ENCODE peak calls at places on chromosomes 5 and 9, in six cellular contexts. B is endothelial cell of umbilical vein, P is GM12878, H is GM23338, L is transverse colon, U is HCT116. K is an unnamed sample.

GRCh38 chr9:70935856-70936255 is 185.6 kb downstream of the TRPM3 start:
- DNase-seq in B (no peak), P (no peak), H (no peak), L (no peak), U (no peak), K (no peak)

GRCh38 chr9:80144856-80145255 is 573.1 kb downstream of the TLE4 start:
- DNase-seq in B (no peak), P (no peak), H (no peak), L (no peak), U (no peak), K (no peak)

GRCh38 chr9:84385357-84386040 is 44.9 kb upstream of the SLC28A3 start:
- DNase-seq in B (no peak), P (no peak), H (no peak), L (no peak), U (no peak), K (no peak)

GRCh38 chr5:14182761-14183160 is 39.6 kb downstream of the TRIO start:
- DNase-seq in B (no peak), P (no peak), H (no peak), L (no peak), U (no peak), K (no peak)

GRCh38 chr9:36964791-36965190 is 69.3 kb downstream of the PAX5 start:
- DNase-seq in B (no peak), P (no peak), H (no peak), L (no peak), U (no peak), K (no peak)

GRCh38 chr5:175282611-175283225 is 161.3 kb downstream of the DRD1 start:
- DNase-seq in B (no peak), P (no peak), H (no peak), L (no peak), U (no peak), K (no peak)

GRCh38 chr9:110161940-110162339 is 46.0 kb downstream of the C9orf152 start:
- DNase-seq in B (no peak), P (no peak), H (no peak), L (no peak), U (no peak), K (no peak)

GRCh38 chr9:94799578-94800264 is 73.2 kb downstream of the AOPEP start:
- DNase-seq in B (peak; percentile 91), P (no peak), H (no peak), L (no peak), U (no peak), K (no peak)

DNA sequence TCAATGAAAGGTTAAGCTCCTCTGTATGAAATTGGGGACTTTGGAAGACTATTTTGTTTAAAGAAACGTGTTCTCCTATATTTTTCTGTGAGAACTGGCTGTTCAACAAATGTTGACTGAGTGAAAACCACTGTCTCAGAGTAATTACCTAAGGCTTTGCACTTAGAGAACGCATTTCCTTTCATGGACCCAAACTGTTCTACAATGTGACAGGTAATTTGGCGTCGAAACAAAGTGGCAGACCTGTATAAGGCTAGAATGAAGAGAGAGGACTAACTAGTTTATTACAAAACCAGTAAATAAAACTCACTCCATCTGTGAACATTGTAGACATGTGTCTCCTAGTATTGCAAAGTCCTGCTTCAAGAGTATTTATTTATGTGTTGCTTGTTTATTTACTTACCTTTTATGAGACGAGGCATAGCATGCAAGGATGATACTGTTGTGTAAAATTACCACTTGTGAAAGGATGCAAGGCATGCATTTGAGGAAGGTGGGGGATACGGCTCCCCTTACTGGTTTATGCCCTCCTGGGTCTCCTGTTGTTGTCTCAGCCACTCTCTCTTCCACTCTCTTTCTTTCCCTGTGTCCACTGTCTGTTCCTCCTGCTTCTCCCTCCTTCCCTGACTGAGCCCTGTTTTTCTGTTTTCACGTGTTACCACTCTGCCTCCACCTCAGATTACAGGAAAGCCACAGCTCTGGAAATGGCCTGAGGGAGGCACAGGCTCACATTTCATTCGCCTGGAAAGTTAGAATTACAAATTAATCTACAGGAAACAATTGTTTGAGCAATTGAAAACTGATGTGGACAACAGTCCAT is 444.0 kb upstream of the ZNF608 start:
- DNase-seq in B (no peak), P (no peak), H (peak; percentile 28), L (no peak), U (no peak), K (no peak)
- TF ChIP-seq POLR2AphosphoS5 in B (no peak), P (no peak), H (no peak), L (no peak), U (no peak), K (no peak)

DNA sequence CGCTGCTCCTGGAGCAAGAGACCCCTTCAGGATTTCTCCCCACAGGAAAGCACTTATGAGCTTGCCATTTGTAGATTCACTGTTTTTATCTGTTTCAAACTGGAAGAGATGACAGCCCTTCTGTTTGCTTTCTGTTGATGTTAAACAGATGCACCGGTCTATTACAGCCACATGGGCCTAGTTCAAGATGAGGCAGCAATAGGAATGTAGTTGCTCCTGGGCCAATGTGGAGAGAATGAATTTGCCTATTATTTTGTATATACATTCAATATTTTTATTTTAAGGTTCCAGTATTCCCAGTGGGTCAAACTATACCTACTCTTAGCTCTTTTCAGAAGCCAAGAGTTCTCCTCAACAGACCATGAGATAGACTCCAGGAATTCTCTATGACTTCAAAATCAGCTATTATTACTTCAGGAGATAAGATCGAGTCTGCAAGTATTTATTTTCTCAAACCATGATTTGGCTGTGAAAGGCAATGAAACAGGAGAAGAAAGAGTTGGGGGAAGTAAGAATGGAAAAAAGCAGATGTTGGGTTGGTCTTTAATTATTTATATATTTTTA is 461.6 kb downstream of the RASEF start:
- DNase-seq in B (no peak), P (no peak), H (no peak), L (no peak), U (no peak), K (no peak)
- H3K4me1 ChIP-seq in B (no peaks in the 10 kb centered on the region), P (no peaks in the 10 kb centered on the region), H (no peaks in the 10 kb centered on the region), L (peaks cover 49% of the 10 kb centered on the region), U (no peaks in the 10 kb centered on the region), K (peaks cover 65% of the 10 kb centered on the region)

GRCh38 chr9:14433841-14434511 is 120.0 kb upstream of the NFIB start:
- DNase-seq in B (no peak), P (no peak), H (peak; percentile 39), L (no peak), U (peak; percentile 56), K (no peak)
- TF ChIP-seq CTCF in B (peak; percentile 5), P (no peak), H (peak; percentile 32), L (no peak), U (peak; percentile 50), K (no peak)

DNA sequence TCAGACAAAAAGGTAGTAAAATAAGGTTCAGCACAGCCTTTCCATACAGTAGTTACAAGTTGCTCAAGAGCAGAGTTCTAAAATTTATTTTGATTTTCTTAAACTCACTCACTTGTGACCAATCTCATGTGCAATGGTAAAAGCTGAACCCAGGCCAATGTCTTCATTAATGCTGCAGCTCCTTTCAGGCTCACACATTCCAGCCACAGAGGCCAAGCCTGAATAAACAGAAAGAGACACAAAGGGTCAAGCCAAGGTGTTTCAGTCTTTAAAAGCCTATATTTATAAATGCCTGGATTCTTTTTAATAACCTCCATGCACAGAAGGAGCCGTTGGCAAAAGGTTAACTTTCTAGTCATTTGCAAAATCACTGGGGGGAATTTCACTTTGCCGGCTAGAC is 152.5 kb downstream of the ADAMTS6 start:
- DNase-seq in B (peak; percentile 30), P (no peak), H (peak; percentile 40), L (no peak), U (no peak), K (no peak)
- TF ChIP-seq POLR2AphosphoS5 in B (no peak), P (no peak), H (no peak), L (no peak), U (no peak), K (no peak)

GRCh38 chr5:149450199-149450598 is 71.1 kb upstream of the IL17B start:
- DNase-seq in B (peak; percentile 96), P (no peak), H (no peak), L (peak; percentile 60), U (no peak), K (peak; percentile 74)
- H3K4me1 ChIP-seq in B (peaks cover 63% of the 10 kb centered on the region), P (no peaks in the 10 kb centered on the region), H (peaks cover 13% of the 10 kb centered on the region), L (peaks cover 68% of the 10 kb centered on the region), U (peaks cover 19% of the 10 kb centered on the region), K (peaks cover 55% of the 10 kb centered on the region)

GRCh38 chr5:81827522-81827921 is 76.6 kb upstream of the SSBP2 start:
- DNase-seq in B (no peak), P (no peak), H (no peak), L (no peak), U (no peak), K (no peak)
- TF ChIP-seq CTCF in B (no peak), P (no peak), H (no peak), L (no peak), U (no peak), K (no peak)

DNA sequence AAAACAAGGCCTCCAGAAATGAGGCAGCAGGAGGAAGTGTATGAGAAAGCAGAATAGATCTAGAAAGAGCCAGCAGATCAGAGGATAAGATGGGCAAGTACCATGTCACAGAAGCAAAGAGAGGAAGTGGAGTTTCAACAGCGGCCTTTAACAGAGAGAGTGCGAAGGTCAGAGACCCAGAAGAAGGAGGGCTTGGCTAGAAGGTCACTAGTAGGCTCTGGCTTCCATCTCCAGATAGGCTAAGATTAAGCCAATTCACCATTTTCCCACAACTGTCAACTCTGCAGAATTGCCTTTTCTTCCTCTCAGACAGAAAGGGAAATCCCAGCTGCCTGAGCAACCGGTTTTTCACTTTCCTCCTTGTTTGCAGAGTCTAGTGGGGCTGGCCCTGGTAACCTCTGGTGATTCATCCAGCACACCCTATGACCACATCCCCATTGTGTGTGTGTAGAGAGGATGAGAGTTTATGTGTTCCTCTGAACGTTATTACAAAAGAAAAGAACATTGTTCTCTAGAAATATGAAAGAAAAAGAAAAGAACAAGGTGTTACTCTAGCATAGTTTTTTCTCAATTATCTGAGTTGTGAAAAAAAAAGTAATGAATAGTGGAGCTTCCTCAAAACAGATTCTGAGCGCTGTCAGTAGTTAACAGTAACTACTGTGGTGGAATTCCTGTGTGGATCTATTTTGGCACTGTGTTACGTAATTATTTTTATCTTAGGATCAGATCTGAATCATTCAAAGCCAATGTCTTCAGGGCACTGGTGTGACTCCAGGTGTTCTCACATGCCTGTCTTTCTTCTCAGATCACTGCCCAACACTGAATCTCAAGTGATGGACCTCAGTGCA is 220.4 kb downstream of the ARRDC3 start:
- DNase-seq in B (peak; percentile 98), P (peak; percentile 78), H (no peak), L (peak; percentile 79), U (peak; percentile 51), K (peak; percentile 75)
- TF ChIP-seq POLR2AphosphoS5 in B (peak; percentile 25), P (no peak), H (no peak), L (peak; percentile 43), U (no peak), K (peak; percentile 81)

GRCh38 chr5:143204474-143205246 is 198.8 kb downstream of the NR3C1 start:
- DNase-seq in B (no peak), P (no peak), H (no peak), L (no peak), U (no peak), K (no peak)
- H3K4me1 ChIP-seq in B (peaks cover 18% of the 10 kb centered on the region), P (peaks cover 52% of the 10 kb centered on the region), H (peaks cover 4% of the 10 kb centered on the region), L (peaks cover 8% of the 10 kb centered on the region), U (peaks cover 2% of the 10 kb centered on the region), K (peaks cover 17% of the 10 kb centered on the region)

K was measured in stomach.